ENCODE peak calls at places on chromosomes 13 and 19, in four cellular contexts. Y is testis, I is body of pancreas, O is adrenal gland. F is an unnamed sample.

GRCh38 chr19:42207767-42208259 is 9.7 kb downstream of the DEDD2 start:
- DNase-seq in Y (no peak), I (no peak), O (no peak), F (no peak)

GRCh38 chr13:113000575-113000974 is 31.6 kb downstream of the MCF2L start:
- DNase-seq in Y (no peak), I (no peak), O (no peak), F (no peak)

GRCh38 chr19:351976-352625 is 7.5 kb upstream of the MIER2 start:
- DNase-seq in Y (no peak), I (no peak), O (no peak), F (no peak)

GRCh38 chr19:2524361-2524839 is 48.5 kb downstream of the GADD45B start:
- DNase-seq in Y (no peak), I (no peak), O (no peak), F (no peak)

GRCh38 chr19:33273881-33274662 is 28.3 kb downstream of the CEBPA start:
- DNase-seq in Y (peak; percentile 38), I (no peak), O (no peak), F (no peak)

GRCh38 chr19:46629546-46630025 is 4.7 kb upstream of the PTGIR start:
- DNase-seq in Y (no peak), I (peak; percentile 65), O (no peak), F (no peak)

GRCh38 chr13:114140131-114140908 is 7.9 kb upstream of the RASA3 start:
- DNase-seq in Y (no peak), I (no peak), O (no peak), F (no peak)

GRCh38 chr19:49085868-49086232 is 599 bp downstream of the SNRNP70 start:
- DNase-seq in Y (no peak), I (no peak), O (no peak), F (no peak)

GRCh38 chr13:52812941-52813340 is 35.5 kb downstream of the PCDH8 start:
- DNase-seq in Y (no peak), I (no peak), O (no peak), F (no peak)

GRCh38 chr13:67223742-67224141 is 6.4 kb downstream of the PCDH9 start:
- DNase-seq in Y (no peak), I (no peak), O (no peak), F (no peak)

GRCh38 chr19:3670796-3671679 is 29.2 kb downstream of the PIP5K1C start:
- DNase-seq in Y (peak; percentile 70), I (peak; percentile 36), O (peak; percentile 52), F (peak; percentile 67)

GRCh38 chr13:47258384-47258783 is 361.5 kb upstream of the HTR2A start:
- DNase-seq in Y (no peak), I (no peak), O (no peak), F (no peak)

GRCh38 chr19:18304496-18305312 is 18.2 kb downstream of the LSM4 start:
- DNase-seq in Y (peak; percentile 85), I (peak; percentile 89), O (peak; percentile 94), F (peak; percentile 68)

GRCh38 chr19:30539981-30540380 is 167.8 kb downstream of the ZNF536 start:
- DNase-seq in Y (no peak), I (no peak), O (no peak), F (no peak)

GRCh38 chr13:45873491-45874360 is 22.2 kb upstream of the SIAH3 start:
- DNase-seq in Y (no peak), I (no peak), O (no peak), F (no peak)

GRCh38 chr19:1407662-1408299 is 395 bp downstream of the DAZAP1 start:
- DNase-seq in Y (no peak), I (no peak), O (no peak), F (no peak)

GRCh38 chr19:34960103-34960805 is 3.8 kb downstream of the ZNF792 start:
- DNase-seq in Y (no peak), I (no peak), O (no peak), F (no peak)

GRCh38 chr13:37481858-37482227 is 116.7 kb downstream of the POSTN start:
- DNase-seq in Y (no peak), I (no peak), O (no peak), F (no peak)

GRCh38 chr19:2340496-2341246 is 12.2 kb downstream of the SPPL2B start:
- DNase-seq in Y (no peak), I (no peak), O (no peak), F (no peak)

GRCh38 chr19:36152061-36152885 is at the start of gene COX7A1:
- DNase-seq in Y (peak; percentile 77), I (peak; percentile 58), O (peak; percentile 81), F (peak; percentile 91)
- TF ChIP-seq POLR2A in Y (no peak), I (peak; percentile 27), O (peak; percentile 82), F (peak; percentile 87)

GRCh38 chr13:31151837-31152236 is 9.9 kb downstream of the HSPH1 start:
- DNase-seq in Y (no peak), I (no peak), O (no peak), F (no peak)
- H3K36me3 ChIP-seq in Y (no peaks in the 10 kb centered on the region), I (peaks cover 32% of the 10 kb centered on the region), O (no peaks in the 10 kb centered on the region), F (peaks cover 88% of the 10 kb centered on the region)

GRCh38 chr19:19900124-19900523 is 622 bp upstream of the ZNF93 start:
- DNase-seq in Y (no peak), I (no peak), O (no peak), F (no peak)

GRCh38 chr19:19900574-19901444 is at the start of gene ZNF93:
- DNase-seq in Y (peak; percentile 98), I (peak; percentile 95), O (peak; percentile 95), F (peak; percentile 90)
- TF ChIP-seq POLR2A in Y (peak; percentile 66), I (peak; percentile 83), O (peak; percentile 88), F (peak; percentile 76)

GRCh38 chr13:110662105-110662504 is 43.8 kb downstream of the CARS2 start:
- DNase-seq in Y (no peak), I (no peak), O (no peak), F (no peak)

GRCh38 chr13:110664673-110665072 is 41.2 kb downstream of the CARS2 start:
- DNase-seq in Y (no peak), I (no peak), O (no peak), F (no peak)

GRCh38 chr13:110664074-110664473 is 41.8 kb downstream of the CARS2 start:
- DNase-seq in Y (no peak), I (no peak), O (no peak), F (no peak)

GRCh38 chr13:110663044-110663443 is 42.9 kb downstream of the CARS2 start:
- DNase-seq in Y (no peak), I (no peak), O (no peak), F (no peak)

DNA sequence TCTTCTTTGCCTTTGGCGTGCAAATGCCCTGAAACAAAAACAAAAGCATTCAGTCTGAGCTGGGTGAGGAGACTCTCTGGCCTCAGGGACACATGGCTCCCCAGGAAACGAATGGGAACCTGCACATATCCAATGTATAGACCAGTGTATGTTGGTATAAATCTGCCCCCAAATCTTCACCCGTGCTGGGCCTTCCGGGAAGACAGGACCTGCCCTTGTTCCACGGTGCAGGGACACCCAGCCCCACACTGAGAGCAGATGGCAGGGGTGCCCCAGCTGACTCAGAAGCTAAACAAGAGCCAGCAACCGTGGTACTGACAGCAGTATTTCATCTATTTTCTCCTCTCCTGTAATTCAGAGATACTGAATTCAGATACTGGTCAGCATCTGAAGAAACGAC is 42.4 kb downstream of the CARS2 start:
- DNase-seq in Y (no peak), I (no peak), O (no peak), F (no peak)
- H3K36me3 ChIP-seq in Y (no peaks in the 10 kb centered on the region), I (peaks cover 7% of the 10 kb centered on the region), O (no peaks in the 10 kb centered on the region), F (no peaks in the 10 kb centered on the region)

DNA sequence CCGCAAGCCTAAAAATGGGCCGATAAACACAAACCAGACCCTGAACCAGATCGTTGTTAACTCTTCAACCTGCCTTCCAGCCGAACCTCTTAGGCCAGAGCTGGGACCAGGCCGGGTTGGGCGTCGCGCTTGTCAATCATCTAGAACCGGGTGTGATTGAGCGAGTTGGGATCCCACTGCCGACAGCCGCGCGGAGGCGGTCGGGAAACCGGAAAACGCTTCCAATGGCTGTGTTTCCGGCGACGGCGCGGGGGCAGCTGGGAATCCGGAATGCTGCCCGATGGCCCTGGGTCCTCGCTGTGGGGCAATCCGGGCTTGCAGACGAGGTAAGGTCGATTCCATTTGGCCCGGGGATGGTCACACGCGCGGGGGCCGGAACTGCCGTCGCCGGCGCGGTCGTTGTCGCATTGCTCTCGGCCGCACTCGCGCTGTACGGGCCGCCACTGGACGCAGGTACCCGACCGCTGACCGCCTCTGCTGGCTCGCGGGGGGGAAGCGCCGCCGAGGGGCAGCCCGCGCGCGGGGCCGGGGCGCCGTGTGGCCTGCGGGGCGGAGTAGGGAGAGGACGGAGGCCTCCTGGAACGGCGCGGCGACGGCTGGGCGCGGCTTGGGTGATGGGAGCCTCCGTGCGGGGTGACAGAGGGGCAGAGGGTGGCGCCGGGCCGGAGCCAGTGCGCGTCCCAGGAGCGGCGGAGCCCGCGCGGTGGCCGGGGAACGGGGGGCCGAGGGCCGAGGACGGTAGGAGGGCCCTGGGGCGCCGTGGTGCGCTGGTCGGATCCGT is at the start of gene NAXD:
- DNase-seq in Y (peak; percentile 97), I (peak; percentile 93), O (peak; percentile 92), F (peak; percentile 89)
- TF ChIP-seq POLR2A in Y (no peak), I (peak; percentile 82), O (peak; percentile 87), F (peak; percentile 85)

GRCh38 chr19:4972509-4973230 is 3.8 kb downstream of the KDM4B start:
- DNase-seq in Y (no peak), I (no peak), O (peak; percentile 50), F (no peak)

GRCh38 chr19:4970558-4971423 is 1.9 kb downstream of the KDM4B start:
- DNase-seq in Y (peak; percentile 57), I (peak; percentile 64), O (peak; percentile 63), F (peak; percentile 68)

GRCh38 chr19:4969772-4970531 is 1.0 kb downstream of the KDM4B start:
- DNase-seq in Y (peak; percentile 41), I (no peak), O (peak; percentile 40), F (no peak)

GRCh38 chr19:4971816-4972495 is 3.0 kb downstream of the KDM4B start:
- DNase-seq in Y (no peak), I (no peak), O (peak; percentile 52), F (no peak)

DNA sequence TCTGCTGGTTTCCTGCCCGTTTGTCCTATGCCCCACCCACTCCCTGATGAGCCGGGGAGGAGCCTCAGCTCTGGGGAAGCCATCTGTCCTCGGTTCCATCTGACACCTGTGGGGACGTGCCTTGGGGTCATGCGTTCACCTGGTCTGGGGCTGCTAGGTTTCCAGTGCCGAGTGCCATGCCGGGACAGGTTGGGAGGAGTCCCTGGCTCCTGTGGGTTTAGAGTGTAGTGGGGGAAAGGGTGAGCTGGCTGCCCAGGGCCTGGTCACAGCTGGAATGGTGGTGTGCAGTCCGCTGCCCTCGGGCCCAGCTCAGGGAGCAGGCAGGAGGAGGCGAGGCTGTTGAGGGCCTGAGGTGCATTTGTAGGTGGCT is 2.5 kb downstream of the KDM4B start:
- DNase-seq in Y (peak; percentile 40), I (peak; percentile 56), O (peak; percentile 60), F (peak; percentile 64)
- H3K36me3 ChIP-seq in Y (no peaks in the 10 kb centered on the region), I (no peaks in the 10 kb centered on the region), O (no peaks in the 10 kb centered on the region), F (no peaks in the 10 kb centered on the region)

GRCh38 chr19:10274589-10274988 is 3.7 kb downstream of the ICAM1 start:
- DNase-seq in Y (no peak), I (no peak), O (no peak), F (no peak)

GRCh38 chr19:10269333-10270179 is 1.4 kb upstream of the ICAM1 start:
- DNase-seq in Y (peak; percentile 89), I (peak; percentile 78), O (peak; percentile 87), F (peak; percentile 47)

GRCh38 chr19:10270180-10270615 is 722 bp upstream of the ICAM1 start:
- DNase-seq in Y (peak; percentile 52), I (peak; percentile 50), O (peak; percentile 62), F (no peak)

GRCh38 chr19:10270616-10271394 is at the start of gene ICAM1:
- DNase-seq in Y (peak; percentile 78), I (peak; percentile 64), O (peak; percentile 69), F (peak; percentile 50)

GRCh38 chr19:10271543-10272086 is 695 bp downstream of the ICAM1 start:
- DNase-seq in Y (no peak), I (no peak), O (no peak), F (no peak)
- TF ChIP-seq POLR2A in Y (no peak), I (no peak), O (no peak), F (no peak)

GRCh38 chr19:16577531-16578052 is 5.4 kb upstream of the SLC35E1 start:
- DNase-seq in Y (no peak), I (no peak), O (no peak), F (no peak)
- H3K36me3 ChIP-seq in Y (no peaks in the 10 kb centered on the region), I (peaks cover 5% of the 10 kb centered on the region), O (no peaks in the 10 kb centered on the region), F (peaks cover 17% of the 10 kb centered on the region)

F was measured in gastrocnemius medialis.